ENCODE peak calls at places on chromosomes 13 and 19, in five cellular contexts. Q, X, T, U and N are unnamed samples.
A peak's percentile ranks its signal among the peaks of the same experiment; 100 is the strongest.

GRCh38 chr19:29303707-29304090 is 90.7 kb upstream of the UQCRFS1 start:
- DNase-seq in Q (no peak), X (no peak), T (no peak), U (no peak), N (no peak)

GRCh38 chr19:35805518-35806102 is 7.0 kb downstream of the PRODH2 start:
- DNase-seq in Q (no peak), X (no peak), T (no peak), U (no peak), N (no peak)

GRCh38 chr13:99958402-99959126 is 13.0 kb downstream of the ZIC5 start:
- DNase-seq in Q (no peak), X (peak; percentile 60), T (no peak), U (peak; percentile 85), N (no peak)

GRCh38 chr13:30735025-30735967 is at the start of gene ALOX5AP:
- DNase-seq in Q (no peak), X (no peak), T (no peak), U (no peak), N (no peak)

GRCh38 chr19:2478324-2478755 is 2.4 kb downstream of the GADD45B start:
- DNase-seq in Q (no peak), X (no peak), T (peak; percentile 71), U (peak; percentile 78), N (peak; percentile 72)

GRCh38 chr13:70666883-70667282 is 558.6 kb upstream of the KLHL1 start:
- DNase-seq in Q (no peak), X (no peak), T (no peak), U (no peak), N (no peak)

GRCh38 chr19:47779524-47780214 is 1.2 kb downstream of the SELENOW start:
- DNase-seq in Q (no peak), X (no peak), T (peak; percentile 66), U (no peak), N (no peak)

GRCh38 chr13:50810998-50811397 is 32.5 kb downstream of the DLEU7 start:
- DNase-seq in Q (no peak), X (no peak), T (no peak), U (no peak), N (no peak)

GRCh38 chr13:91986771-91987515 is 588.5 kb downstream of the GPC5 start:
- DNase-seq in Q (no peak), X (no peak), T (no peak), U (no peak), N (no peak)

GRCh38 chr13:100356889-100357288 is 231.7 kb downstream of the GGACT start:
- DNase-seq in Q (no peak), X (no peak), T (no peak), U (no peak), N (no peak)

GRCh38 chr13:32905063-32905863 is 111.0 kb upstream of the KL start:
- DNase-seq in Q (no peak), X (no peak), T (no peak), U (peak; percentile 14), N (no peak)

GRCh38 chr13:65724261-65724660 is 1505.9 kb downstream of the PCDH9 start:
- DNase-seq in Q (peak; percentile 71), X (no peak), T (no peak), U (no peak), N (peak; percentile 54)

GRCh38 chr13:42177189-42177588 is 94.8 kb upstream of the AKAP11 start:
- DNase-seq in Q (no peak), X (no peak), T (no peak), U (no peak), N (no peak)

GRCh38 chr13:23567792-23568480 is 2.3 kb upstream of the TNFRSF19 start:
- DNase-seq in Q (peak; percentile 24), X (no peak), T (no peak), U (no peak), N (no peak)

GRCh38 chr13:113648218-113648615 is 9.8 kb downstream of the ATP4B start:
- DNase-seq in Q (no peak), X (peak; percentile 5), T (no peak), U (no peak), N (no peak)

GRCh38 chr13:44280461-44280860 is 93.2 kb upstream of the SERP2 start:
- DNase-seq in Q (peak; percentile 76), X (no peak), T (no peak), U (no peak), N (peak; percentile 48)

GRCh38 chr13:69720278-69720983 is 387.2 kb upstream of the ATXN8OS start:
- DNase-seq in Q (no peak), X (no peak), T (no peak), U (no peak), N (no peak)

GRCh38 chr13:62482351-62482750 is 1066.7 kb upstream of the PCDH20 start:
- DNase-seq in Q (no peak), X (no peak), T (no peak), U (no peak), N (no peak)

GRCh38 chr19:33484226-33484774 is 37.3 kb downstream of the PEPD start:
- DNase-seq in Q (no peak), X (no peak), T (no peak), U (no peak), N (no peak)

GRCh38 chr19:17724655-17725054 is 5.4 kb downstream of the MAP1S start:
- DNase-seq in Q (no peak), X (no peak), T (no peak), U (no peak), N (no peak)

GRCh38 chr19:42081584-42082258 is 5.8 kb downstream of the ZNF574 start:
- DNase-seq in Q (peak; percentile 43), X (no peak), T (no peak), U (peak; percentile 46), N (peak; percentile 66)

GRCh38 chr13:110648848-110649421 is 33.6 kb downstream of the NAXD start:
- DNase-seq in Q (no peak), X (no peak), T (no peak), U (no peak), N (no peak)

GRCh38 chr13:42214445-42214844 is 57.5 kb upstream of the AKAP11 start:
- DNase-seq in Q (no peak), X (no peak), T (no peak), U (no peak), N (no peak)

GRCh38 chr13:42137856-42138537 is 89.5 kb downstream of the DGKH start:
- DNase-seq in Q (peak; percentile 35), X (no peak), T (no peak), U (no peak), N (peak; percentile 62)

GRCh38 chr19:39987596-39987995 is 9.3 kb upstream of the ZNF546 start:
- DNase-seq in Q (no peak), X (no peak), T (no peak), U (no peak), N (no peak)

GRCh38 chr19:1400281-1401137 is 833 bp downstream of the GAMT start:
- DNase-seq in Q (no peak), X (no peak), T (peak; percentile 77), U (no peak), N (peak; percentile 42)

GRCh38 chr13:26628706-26629105 is 71.2 kb downstream of the WASF3 start:
- DNase-seq in Q (peak; percentile 24), X (peak; percentile 22), T (no peak), U (peak; percentile 42), N (peak; percentile 53)

GRCh38 chr13:93529961-93530360 is 303.4 kb downstream of the GPC6 start:
- DNase-seq in Q (no peak), X (no peak), T (no peak), U (no peak), N (peak; percentile 39)

GRCh38 chr19:58474291-58474996 is 1.7 kb upstream of the ZNF446 start:
- DNase-seq in Q (peak; percentile 76), X (no peak), T (no peak), U (no peak), N (peak; percentile 58)

GRCh38 chr13:25982908-25983307 is 68.9 kb downstream of the SHISA2 start:
- DNase-seq in Q (no peak), X (no peak), T (no peak), U (no peak), N (no peak)

GRCh38 chr13:28658539-28658795 is 463 bp upstream of the POMP start:
- DNase-seq in Q (no peak), X (no peak), T (no peak), U (no peak), N (peak; percentile 22)

GRCh38 chr19:49366110-49366509 is 2.4 kb downstream of the DKKL1 start:
- DNase-seq in Q (no peak), X (no peak), T (no peak), U (no peak), N (no peak)

GRCh38 chr19:49374665-49375434 is 11.2 kb downstream of the DKKL1 start:
- DNase-seq in Q (no peak), X (no peak), T (no peak), U (no peak), N (no peak)

GRCh38 chr19:49368711-49369358 is 5.2 kb downstream of the DKKL1 start:
- DNase-seq in Q (no peak), X (no peak), T (no peak), U (no peak), N (no peak)

DNA sequence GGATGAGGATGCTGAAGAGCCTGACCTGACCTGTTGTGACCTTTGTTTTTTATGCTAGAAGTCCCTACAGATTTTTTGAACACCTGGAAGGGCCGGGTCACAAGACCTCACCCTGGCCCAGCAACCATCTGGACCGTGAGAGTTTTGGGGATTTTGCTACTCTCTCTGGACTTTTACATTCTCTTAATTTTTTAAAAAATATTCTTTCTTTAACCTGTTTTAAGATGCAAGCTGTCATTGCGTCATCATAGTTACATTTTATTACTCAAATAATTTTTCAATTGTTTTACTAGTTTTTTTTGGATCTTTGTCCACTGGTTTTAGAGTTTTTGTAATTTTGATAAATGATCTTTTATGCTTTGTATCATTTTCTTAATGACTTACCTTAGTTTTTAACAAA is 7.5 kb downstream of the DKKL1 start:
- DNase-seq in Q (no peak), X (no peak), T (no peak), U (no peak), N (no peak)
- TF ChIP-seq CTCF in Q (no peak), X (no peak), T (no peak), U (no peak), N (no peak)

GRCh38 chr19:10835754-10836477 is at the start of gene TMED1:
- DNase-seq in Q (peak; percentile 100), X (peak; percentile 100), T (peak; percentile 100), U (peak; percentile 100), N (peak; percentile 99)
- TF ChIP-seq CTCF in Q (peak; percentile 33), X (peak; percentile 36), T (no peak), U (peak; percentile 25), N (no peak)

GRCh38 chr13:37602743-37603381 is 4.3 kb upstream of the POSTN start:
- DNase-seq in Q (no peak), X (no peak), T (no peak), U (no peak), N (peak; percentile 60)
- TF ChIP-seq CTCF in Q (peak; percentile 37), X (no peak), T (peak; percentile 20), U (no peak), N (peak; percentile 61)

DNA sequence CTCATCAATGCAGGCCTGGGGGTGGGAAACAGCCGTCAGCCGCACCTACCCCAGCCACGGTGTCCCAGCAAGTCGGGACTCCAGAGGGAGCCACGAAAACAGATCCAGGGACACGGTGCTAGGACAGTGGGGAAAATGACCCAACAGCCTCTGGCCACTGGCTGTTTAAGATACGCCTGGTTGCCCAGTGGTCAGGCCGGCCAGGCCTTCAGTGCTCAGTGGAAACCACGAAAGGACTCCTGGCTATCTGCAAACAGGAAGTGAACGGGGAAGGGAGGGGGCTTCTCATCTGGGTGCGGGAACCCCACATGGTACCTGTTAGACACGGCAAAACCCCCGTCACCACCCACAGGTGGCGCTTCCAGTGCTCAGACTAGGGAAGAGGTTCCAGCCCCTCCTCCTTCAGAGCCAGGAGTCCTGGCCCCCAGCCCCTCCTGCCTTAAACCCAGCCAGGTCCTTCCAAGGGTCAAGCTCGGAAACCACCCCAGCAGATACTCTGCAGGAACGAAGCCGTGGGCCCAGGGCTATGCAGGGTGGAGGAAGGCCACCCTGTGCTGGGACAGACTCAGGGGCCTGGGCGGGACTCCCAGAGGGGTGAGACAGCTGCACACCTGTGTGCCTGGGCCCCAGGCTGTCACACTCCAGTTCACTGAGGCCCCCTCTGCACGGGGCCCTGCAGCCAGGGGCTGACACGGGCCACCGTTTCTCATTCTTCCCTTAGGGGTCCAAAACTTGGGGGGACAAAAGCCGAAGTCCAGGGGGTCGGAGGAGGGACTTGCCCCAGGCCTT is 4.5 kb downstream of the PPP1R12C start:
- DNase-seq in Q (no peak), X (peak; percentile 52), T (no peak), U (peak; percentile 76), N (no peak)
- TF ChIP-seq CTCF in Q (peak; percentile 11), X (no peak), T (no peak), U (peak; percentile 55), N (no peak)